ENCODE peak calls at places on chromosome 6, in six cellular contexts. One of them, this sample, is unnamed.

GRCh38 chr6:3227363-3228045 is at the start of gene TUBB2B:
- DNase-seq in hepatocyte: peak
- DNase-seq in esophagus muscularis mucosa: no peak
- DNase-seq in heart right ventricle: no peak
- DNase-seq in transverse colon: no peak
- DNase-seq in lower lobe of right lung: no peak
- DNase-seq in this sample: peak

GRCh38 chr6:88008411-88008810 is 39.2 kb upstream of the SPACA1 start:
- DNase-seq in lower lobe of right lung: no peak
- DNase-seq in esophagus muscularis mucosa: no peak
- DNase-seq in hepatocyte: no peak
- DNase-seq in transverse colon: no peak
- DNase-seq in heart right ventricle: no peak
- DNase-seq in this sample: no peak

GRCh38 chr6:56490994-56491393 is 151.7 kb downstream of the DST start:
- DNase-seq in hepatocyte: no peak
- DNase-seq in esophagus muscularis mucosa: no peak
- DNase-seq in transverse colon: no peak
- DNase-seq in heart right ventricle: no peak
- DNase-seq in lower lobe of right lung: no peak
- DNase-seq in this sample: no peak

GRCh38 chr6:155093430-155093829 is 98.3 kb downstream of the TIAM2 start:
- DNase-seq in heart right ventricle: no peak
- DNase-seq in esophagus muscularis mucosa: no peak
- DNase-seq in transverse colon: no peak
- DNase-seq in hepatocyte: no peak
- DNase-seq in lower lobe of right lung: no peak
- DNase-seq in this sample: no peak

GRCh38 chr6:113856571-113857564 is at the start of gene MARCKS:
- DNase-seq in hepatocyte: peak
- DNase-seq in esophagus muscularis mucosa: no peak
- DNase-seq in transverse colon: peak
- DNase-seq in lower lobe of right lung: peak
- DNase-seq in heart right ventricle: peak
- DNase-seq in this sample: peak

GRCh38 chr6:121305957-121306607 is 28.2 kb downstream of the TBC1D32 start:
- DNase-seq in hepatocyte: peak
- DNase-seq in heart right ventricle: no peak
- DNase-seq in lower lobe of right lung: no peak
- DNase-seq in esophagus muscularis mucosa: no peak
- DNase-seq in transverse colon: no peak
- DNase-seq in this sample: no peak

GRCh38 chr6:21595265-21595950 is 1.9 kb downstream of the SOX4 start:
- DNase-seq in esophagus muscularis mucosa: no peak
- DNase-seq in lower lobe of right lung: peak
- DNase-seq in hepatocyte: peak
- DNase-seq in transverse colon: peak
- DNase-seq in heart right ventricle: peak
- DNase-seq in this sample: peak

GRCh38 chr6:105364243-105364642 is 38.6 kb downstream of the PREP start:
- DNase-seq in heart right ventricle: no peak
- DNase-seq in hepatocyte: no peak
- DNase-seq in lower lobe of right lung: no peak
- DNase-seq in transverse colon: no peak
- DNase-seq in esophagus muscularis mucosa: no peak
- DNase-seq in this sample: no peak

GRCh38 chr6:139514819-139515218 is 140.4 kb upstream of the CITED2 start:
- DNase-seq in esophagus muscularis mucosa: no peak
- DNase-seq in hepatocyte: no peak
- DNase-seq in lower lobe of right lung: no peak
- DNase-seq in heart right ventricle: no peak
- DNase-seq in transverse colon: no peak
- DNase-seq in this sample: no peak

GRCh38 chr6:2765896-2766766 is 938 bp downstream of the WRNIP1 start:
- DNase-seq in hepatocyte: peak
- DNase-seq in lower lobe of right lung: peak
- DNase-seq in transverse colon: peak
- DNase-seq in esophagus muscularis mucosa: no peak
- DNase-seq in heart right ventricle: peak
- DNase-seq in this sample: peak

GRCh38 chr6:12196326-12196936 is 93.7 kb upstream of the EDN1 start:
- DNase-seq in lower lobe of right lung: no peak
- DNase-seq in heart right ventricle: no peak
- DNase-seq in hepatocyte: no peak
- DNase-seq in esophagus muscularis mucosa: no peak
- DNase-seq in transverse colon: no peak
- DNase-seq in this sample: no peak

GRCh38 chr6:35677456-35677855 is 11.3 kb downstream of the FKBP5 start:
- DNase-seq in lower lobe of right lung: no peak
- DNase-seq in hepatocyte: no peak
- DNase-seq in esophagus muscularis mucosa: no peak
- DNase-seq in heart right ventricle: no peak
- DNase-seq in transverse colon: no peak
- DNase-seq in this sample: peak
- H3K27ac ChIP-seq in lower lobe of right lung: no peak
- H3K27ac ChIP-seq in hepatocyte: no peak
- H3K27ac ChIP-seq in esophagus muscularis mucosa: no peak
- H3K27ac ChIP-seq in heart right ventricle: no peak
- H3K27ac ChIP-seq in transverse colon: no peak
- H3K27ac ChIP-seq in this sample: no peak

GRCh38 chr6:137370871-137371633 is 123.1 kb downstream of the OLIG3 start:
- DNase-seq in heart right ventricle: no peak
- DNase-seq in hepatocyte: no peak
- DNase-seq in lower lobe of right lung: no peak
- DNase-seq in transverse colon: no peak
- DNase-seq in esophagus muscularis mucosa: no peak
- DNase-seq in this sample: no peak
- TF ChIP-seq CTCF in heart right ventricle: no peak
- TF ChIP-seq CTCF in hepatocyte: no peak
- TF ChIP-seq CTCF in lower lobe of right lung: no peak
- TF ChIP-seq CTCF in transverse colon: no peak
- TF ChIP-seq CTCF in esophagus muscularis mucosa: no peak
- TF ChIP-seq CTCF in this sample: no peak

GRCh38 chr6:39908838-39909583 is 25.3 kb downstream of the MOCS1 start:
- DNase-seq in transverse colon: no peak
- DNase-seq in hepatocyte: no peak
- DNase-seq in heart right ventricle: no peak
- DNase-seq in esophagus muscularis mucosa: no peak
- DNase-seq in lower lobe of right lung: no peak
- DNase-seq in this sample: no peak
- H3K27ac ChIP-seq in transverse colon: no peak
- H3K27ac ChIP-seq in hepatocyte: no peak
- H3K27ac ChIP-seq in heart right ventricle: no peak
- H3K27ac ChIP-seq in esophagus muscularis mucosa: no peak
- H3K27ac ChIP-seq in lower lobe of right lung: no peak
- H3K27ac ChIP-seq in this sample: no peak

DNA sequence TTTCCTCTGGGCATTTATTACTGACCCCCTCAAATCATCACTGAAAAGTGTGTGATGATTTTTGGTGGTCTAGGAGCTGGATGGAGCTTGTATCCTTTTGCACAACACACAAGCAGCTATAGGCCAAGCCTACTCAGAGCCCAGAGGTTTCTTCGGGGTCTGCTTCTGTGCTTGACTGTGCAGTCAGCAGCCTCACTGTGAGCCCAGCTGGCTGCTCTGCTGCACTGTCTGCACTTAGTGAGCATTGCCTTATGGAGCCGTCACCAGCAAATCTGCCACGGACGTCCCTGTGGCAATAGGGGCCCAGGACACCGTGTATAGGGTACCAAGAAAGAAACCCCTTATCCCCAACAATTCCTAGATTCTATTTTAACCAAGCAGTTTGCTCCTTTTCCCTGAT is 38.6 kb upstream of the GMPR start:
- DNase-seq in hepatocyte: no peak
- DNase-seq in heart right ventricle: no peak
- DNase-seq in esophagus muscularis mucosa: no peak
- DNase-seq in lower lobe of right lung: no peak
- DNase-seq in transverse colon: no peak
- DNase-seq in this sample: no peak
- TF ChIP-seq CTCF in hepatocyte: no peak
- TF ChIP-seq CTCF in heart right ventricle: no peak
- TF ChIP-seq CTCF in esophagus muscularis mucosa: no peak
- TF ChIP-seq CTCF in lower lobe of right lung: no peak
- TF ChIP-seq CTCF in transverse colon: no peak
- TF ChIP-seq CTCF in this sample: no peak

GRCh38 chr6:15402401-15403045 is 156.7 kb downstream of the JARID2 start:
- DNase-seq in heart right ventricle: no peak
- DNase-seq in transverse colon: no peak
- DNase-seq in hepatocyte: no peak
- DNase-seq in lower lobe of right lung: no peak
- DNase-seq in esophagus muscularis mucosa: no peak
- DNase-seq in this sample: no peak
- H3K27ac ChIP-seq in heart right ventricle: no peak
- H3K27ac ChIP-seq in transverse colon: peak
- H3K27ac ChIP-seq in hepatocyte: peak
- H3K27ac ChIP-seq in lower lobe of right lung: no peak
- H3K27ac ChIP-seq in esophagus muscularis mucosa: peak
- H3K27ac ChIP-seq in this sample: no peak

GRCh38 chr6:32843979-32844838 is at the start of gene PSMB8:
- DNase-seq in lower lobe of right lung: peak
- DNase-seq in hepatocyte: peak
- DNase-seq in heart right ventricle: peak
- DNase-seq in esophagus muscularis mucosa: peak
- DNase-seq in transverse colon: peak
- DNase-seq in this sample: peak
- TF ChIP-seq CTCF in lower lobe of right lung: peak
- TF ChIP-seq CTCF in hepatocyte: peak
- TF ChIP-seq CTCF in heart right ventricle: peak
- TF ChIP-seq CTCF in esophagus muscularis mucosa: peak
- TF ChIP-seq CTCF in transverse colon: no peak
- TF ChIP-seq CTCF in this sample: peak